ENCODE peak calls at places on chromosomes 13 and 19, in five cellular contexts. B is uterus, H is heart right ventricle, N is neuronal stem cell, D is left lung. V is an unnamed sample.

GRCh38 chr13:96982672-96983071 is 11.6 kb downstream of the OXGR1 start:
- DNase-seq in H (peak; percentile 22), D (no peak), B (no peak), N (no peak), V (no peak)

GRCh38 chr13:37288057-37288720 is 182.7 kb upstream of the CSNK1A1L start:
- DNase-seq in B (no peak), N (no peak), D (no peak), H (peak; percentile 21), V (no peak)

GRCh38 chr13:107079423-107080099 is 511.6 kb upstream of the ARGLU1 start:
- DNase-seq in N (no peak), D (no peak), H (no peak), B (no peak), V (no peak)

GRCh38 chr13:74135306-74136088 is 1.3 kb upstream of the KLF12 start:
- DNase-seq in B (peak; percentile 39), N (peak; percentile 78), D (peak; percentile 70), H (peak; percentile 68), V (peak; percentile 54)

GRCh38 chr13:27336005-27336673 is 65.5 kb downstream of the RASL11A start:
- DNase-seq in D (no peak), N (no peak), B (no peak), H (no peak), V (no peak)

GRCh38 chr19:43622070-43622469 is 2.6 kb upstream of the ZNF428 start:
- DNase-seq in D (no peak), H (no peak), B (no peak), N (no peak), V (no peak)

GRCh38 chr19:42052241-42052863 is 17.7 kb downstream of the GRIK5 start:
- DNase-seq in N (no peak), H (no peak), B (no peak), D (no peak), V (no peak)

GRCh38 chr13:105732946-105733529 is 802.4 kb downstream of the EFNB2 start:
- DNase-seq in N (no peak), H (no peak), D (no peak), B (no peak), V (no peak)

GRCh38 chr19:18278521-18279265 is 2.7 kb downstream of the JUND start:
- DNase-seq in D (no peak), B (no peak), H (no peak), N (no peak), V (no peak)

GRCh38 chr19:7627166-7627565 is 2.2 kb downstream of the XAB2 start:
- DNase-seq in H (no peak), D (no peak), B (no peak), N (no peak), V (no peak)

GRCh38 chr19:3403489-3404323 is 37.3 kb downstream of the NFIC start:
- DNase-seq in H (peak; percentile 95), N (no peak), B (peak; percentile 95), D (peak; percentile 87), V (no peak)

GRCh38 chr13:73741742-73742141 is 392.5 kb downstream of the KLF12 start:
- DNase-seq in D (no peak), H (no peak), B (no peak), N (no peak), V (no peak)

GRCh38 chr19:28847468-28847867 is 365.5 kb downstream of the UQCRFS1 start:
- DNase-seq in D (no peak), H (no peak), N (no peak), B (no peak), V (no peak)

GRCh38 chr19:55467236-55468053 is 2.9 kb upstream of the C19orf85 start:
- DNase-seq in B (peak; percentile 65), D (no peak), N (no peak), H (peak; percentile 57), V (peak; percentile 77)

GRCh38 chr19:49981603-49982593 is 20.9 kb upstream of the SIGLEC11 start:
- DNase-seq in B (no peak), H (no peak), N (no peak), D (no peak), V (no peak)

GRCh38 chr13:78586706-78587105 is 16.6 kb downstream of the POU4F1 start:
- DNase-seq in D (no peak), H (no peak), B (no peak), N (peak; percentile 61), V (no peak)

GRCh38 chr13:70668983-70669382 is 560.7 kb upstream of the KLHL1 start:
- DNase-seq in D (no peak), H (no peak), N (no peak), B (no peak), V (no peak)

GRCh38 chr13:44212633-44213387 is 160.8 kb upstream of the SERP2 start:
- DNase-seq in B (no peak), D (no peak), N (no peak), H (no peak), V (no peak)

GRCh38 chr19:38596057-38596981 is 21.4 kb downstream of the MAP4K1 start:
- DNase-seq in D (peak; percentile 38), B (no peak), N (peak; percentile 85), H (no peak), V (no peak)

GRCh38 chr19:40990972-40991381 is at the start of gene CYP2B6:
- DNase-seq in N (no peak), D (no peak), H (no peak), B (no peak), V (no peak)

GRCh38 chr13:51249254-51249653 is 27.1 kb downstream of the FAM124A start:
- DNase-seq in D (no peak), H (no peak), B (no peak), N (no peak), V (no peak)

GRCh38 chr19:34308381-34309367 is 54.3 kb downstream of the GARRE1 start:
- DNase-seq in H (no peak), B (no peak), N (no peak), D (no peak), V (no peak)

GRCh38 chr13:110565296-110565695 is 3.8 kb upstream of the RAB20 start:
- DNase-seq in D (no peak), H (no peak), B (no peak), N (no peak), V (no peak)

GRCh38 chr13:37058801-37059135 is 720 bp downstream of the SUPT20H start:
- DNase-seq in H (no peak), N (no peak), B (no peak), D (no peak), V (peak; percentile 28)

GRCh38 chr19:3027981-3028304 is 1.1 kb downstream of the TLE2 start:
- DNase-seq in H (no peak), D (no peak), B (no peak), N (no peak), V (no peak)

GRCh38 chr13:91647361-91647970 is 249.0 kb downstream of the GPC5 start:
- DNase-seq in B (no peak), D (no peak), N (peak; percentile 15), H (peak; percentile 14), V (peak; percentile 71)

GRCh38 chr13:112331675-112332074 is 44.5 kb upstream of the SPACA7 start:
- DNase-seq in B (no peak), D (no peak), H (no peak), N (peak; percentile 77), V (no peak)

GRCh38 chr13:70502944-70503343 is 394.7 kb upstream of the KLHL1 start:
- DNase-seq in D (no peak), N (peak; percentile 1), B (no peak), H (no peak), V (no peak)

GRCh38 chr13:114134111-114134943 is 1.9 kb upstream of the RASA3 start:
- DNase-seq in N (no peak), D (no peak), B (no peak), H (no peak), V (no peak)

GRCh38 chr19:29172302-29172701 is 40.6 kb downstream of the UQCRFS1 start:
- DNase-seq in N (no peak), B (no peak), H (no peak), D (no peak), V (no peak)

GRCh38 chr19:55600336-55601028 is 394 bp downstream of the ZNF524 start:
- DNase-seq in N (peak; percentile 91), B (no peak), H (peak; percentile 71), D (no peak), V (peak; percentile 73)

GRCh38 chr19:16425993-16426392 is 45.8 kb downstream of the EPS15L1 start:
- DNase-seq in N (no peak), H (no peak), B (no peak), D (no peak), V (no peak)

GRCh38 chr19:35885225-35885624 is 15.1 kb downstream of the NFKBID start:
- DNase-seq in B (no peak), N (no peak), H (no peak), D (no peak), V (no peak)

GRCh38 chr13:108227651-108228272 is 9.6 kb downstream of the ABHD13 start:
- DNase-seq in N (no peak), B (no peak), D (no peak), H (peak; percentile 24), V (peak; percentile 39)

GRCh38 chr19:1441677-1442438 is 3.7 kb downstream of the RPS15 start:
- DNase-seq in B (peak; percentile 14), N (no peak), D (no peak), H (no peak), V (no peak)
- H3K4me1 ChIP-seq in B (peaks cover 25% of the 10 kb centered on the region), N (peaks cover 7% of the 10 kb centered on the region), D (peaks cover 20% of the 10 kb centered on the region), H (peaks cover 49% of the 10 kb centered on the region), V (peaks cover 28% of the 10 kb centered on the region)

DNA sequence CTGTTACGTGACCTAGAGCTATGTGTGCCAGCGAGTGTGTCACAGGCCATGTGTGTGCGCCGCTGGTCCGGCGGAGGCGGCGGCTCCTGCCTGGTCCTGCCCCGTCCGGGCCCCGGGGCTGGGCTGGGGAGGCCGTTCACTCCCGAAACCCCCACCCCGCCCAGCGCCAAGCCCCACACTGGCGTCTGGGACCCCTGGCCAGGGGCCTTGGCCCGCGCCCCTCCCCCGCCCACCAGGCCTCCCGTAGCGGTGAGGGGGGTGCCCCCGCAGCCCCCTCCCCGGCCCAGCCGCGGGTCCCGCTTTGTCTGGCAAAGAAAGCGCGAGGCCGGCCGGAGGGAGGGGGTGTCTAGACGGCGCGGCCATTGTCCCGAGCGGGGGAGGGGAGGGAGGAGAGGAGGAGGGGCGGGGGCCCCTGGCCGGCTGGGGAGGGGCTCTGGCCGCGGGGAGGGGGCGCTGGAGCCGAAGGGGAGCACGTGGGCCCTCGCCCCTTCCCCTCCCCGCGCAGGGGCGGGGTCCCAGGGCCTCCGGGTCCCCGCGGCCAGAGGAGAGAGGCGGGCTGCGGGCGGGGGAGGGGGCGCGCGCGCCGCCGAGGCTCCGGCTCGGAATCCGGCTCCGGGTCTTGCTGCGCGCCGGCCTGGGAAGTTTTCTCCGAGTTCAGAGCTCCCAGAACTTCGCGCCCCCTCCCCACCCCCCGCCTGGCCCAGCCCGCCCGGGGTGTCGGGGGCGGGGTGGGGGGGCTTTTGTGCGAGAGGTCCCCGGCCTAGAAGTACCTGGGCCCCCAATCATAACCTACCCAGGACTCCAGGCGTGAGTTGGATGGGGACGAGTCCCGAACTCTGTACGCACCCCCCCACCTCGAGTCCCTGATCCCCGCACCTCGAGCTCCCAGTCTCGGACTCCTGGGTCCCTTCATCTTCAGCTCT is 882 bp downstream of the NOTCH3 start:
- DNase-seq in D (no peak), B (no peak), H (no peak), N (peak; percentile 83), V (peak; percentile 33)
- H3K4me3 ChIP-seq in D (peak overlapping the region; percentile 59), B (peak overlapping the region; percentile 32), H (peak overlapping the region; percentile 54), N (peak overlapping the region; percentile 88), V (peak overlapping the region; percentile 72)

GRCh38 chr19:54160182-54160811 is 776 bp upstream of the LENG1 start:
- DNase-seq in H (no peak), N (no peak), D (no peak), B (no peak), V (peak; percentile 58)
- H3K4me1 ChIP-seq in H (peaks cover 59% of the 10 kb centered on the region), N (peaks cover 14% of the 10 kb centered on the region), D (peaks cover 31% of the 10 kb centered on the region), B (peaks cover 4% of the 10 kb centered on the region), V (peaks cover 8% of the 10 kb centered on the region)

GRCh38 chr19:13010038-13010991 is 15.0 kb downstream of the NFIX start:
- DNase-seq in H (no peak), D (no peak), B (peak; percentile 64), N (no peak), V (no peak)
- H3K4me3 ChIP-seq in H (peak overlapping the region; percentile 7), D (no peak overlapping the region), B (peak overlapping the region; percentile 12), N (no peak overlapping the region), V (no peak overlapping the region)